ENCODE peak calls at places on chromosomes 4 and X, in six cellular contexts. M, D, R, X, L and U are unnamed samples.

GRCh38 chr4:84503495-84504437 is 4.7 kb upstream of the NKX6-1 start:
- DNase-seq in D (no peak), L (peak), M (peak), X (no peak), R (no peak), U (no peak)

GRCh38 chr4:25424539-25425228 is 47.6 kb downstream of the ANAPC4 start:
- DNase-seq in X (no peak), R (no peak), D (no peak), L (no peak), M (no peak), U (no peak)

GRCh38 chr4:36292551-36293188 is 11.3 kb downstream of the DTHD1 start:
- DNase-seq in D (no peak), X (no peak), R (no peak), M (no peak), L (no peak), U (no peak)

GRCh38 chr4:122831515-122832196 is 5.0 kb downstream of the FGF2 start:
- DNase-seq in M (no peak), X (no peak), D (no peak), L (no peak), R (no peak), U (no peak)

GRCh38 chrX:153564047-153564606 is 34.8 kb downstream of the CCNQ start:
- DNase-seq in D (no peak), M (no peak), X (no peak), L (peak), R (no peak), U (no peak)

GRCh38 chr4:31360786-31361185 is 640.6 kb downstream of the PCDH7 start:
- DNase-seq in M (no peak), L (peak), D (no peak), R (peak), X (no peak), U (no peak)

GRCh38 chr4:183831689-183832088 is 73.4 kb upstream of the STOX2 start:
- DNase-seq in L (no peak), D (no peak), M (no peak), R (no peak), X (no peak), U (no peak)

GRCh38 chr4:183289688-183290087 is 30.4 kb downstream of the CLDN22 start:
- DNase-seq in L (no peak), X (no peak), D (no peak), R (no peak), M (no peak), U (no peak)

GRCh38 chr4:5469151-5469775 is 239.1 kb downstream of the EVC2 start:
- DNase-seq in L (no peak), M (no peak), X (no peak), D (peak), R (no peak), U (no peak)

GRCh38 chr4:1505511-1506451 is 99.5 kb upstream of the NKX1-1 start:
- DNase-seq in D (peak), L (no peak), R (no peak), X (peak), M (no peak), U (peak)

GRCh38 chrX:45134775-45135174 is 65.9 kb downstream of the DIPK2B start:
- DNase-seq in L (no peak), M (no peak), X (no peak), R (no peak), D (no peak), U (no peak)

GRCh38 chr4:101262683-101263082 is 84.6 kb downstream of the PPP3CA start:
- DNase-seq in X (no peak), R (no peak), D (no peak), L (no peak), M (no peak), U (no peak)

GRCh38 chr4:151771664-151772063 is 10.9 kb upstream of the GATB start:
- DNase-seq in R (no peak), D (no peak), M (no peak), L (peak), X (no peak), U (no peak)

GRCh38 chr4:149751174-149751573 is 64.5 kb downstream of the IQCM start:
- DNase-seq in X (no peak), D (no peak), M (no peak), R (no peak), L (no peak), U (no peak)

GRCh38 chr4:76989391-76990061 is 40.0 kb downstream of the SEPTIN11 start:
- DNase-seq in M (no peak), X (no peak), R (no peak), L (no peak), D (no peak), U (no peak)

GRCh38 chr4:40848251-40848650 is 98.5 kb downstream of the NSUN7 start:
- DNase-seq in R (no peak), L (no peak), M (no peak), D (no peak), X (no peak), U (no peak)

GRCh38 chrX:14032383-14032782 is 2.7 kb upstream of the GEMIN8 start:
- DNase-seq in X (peak), M (peak), L (peak), R (no peak), D (no peak), U (no peak)
- TF ChIP-seq CTCF in X (peak), M (peak), L (peak), R (peak), D (peak), U (peak)

DNA sequence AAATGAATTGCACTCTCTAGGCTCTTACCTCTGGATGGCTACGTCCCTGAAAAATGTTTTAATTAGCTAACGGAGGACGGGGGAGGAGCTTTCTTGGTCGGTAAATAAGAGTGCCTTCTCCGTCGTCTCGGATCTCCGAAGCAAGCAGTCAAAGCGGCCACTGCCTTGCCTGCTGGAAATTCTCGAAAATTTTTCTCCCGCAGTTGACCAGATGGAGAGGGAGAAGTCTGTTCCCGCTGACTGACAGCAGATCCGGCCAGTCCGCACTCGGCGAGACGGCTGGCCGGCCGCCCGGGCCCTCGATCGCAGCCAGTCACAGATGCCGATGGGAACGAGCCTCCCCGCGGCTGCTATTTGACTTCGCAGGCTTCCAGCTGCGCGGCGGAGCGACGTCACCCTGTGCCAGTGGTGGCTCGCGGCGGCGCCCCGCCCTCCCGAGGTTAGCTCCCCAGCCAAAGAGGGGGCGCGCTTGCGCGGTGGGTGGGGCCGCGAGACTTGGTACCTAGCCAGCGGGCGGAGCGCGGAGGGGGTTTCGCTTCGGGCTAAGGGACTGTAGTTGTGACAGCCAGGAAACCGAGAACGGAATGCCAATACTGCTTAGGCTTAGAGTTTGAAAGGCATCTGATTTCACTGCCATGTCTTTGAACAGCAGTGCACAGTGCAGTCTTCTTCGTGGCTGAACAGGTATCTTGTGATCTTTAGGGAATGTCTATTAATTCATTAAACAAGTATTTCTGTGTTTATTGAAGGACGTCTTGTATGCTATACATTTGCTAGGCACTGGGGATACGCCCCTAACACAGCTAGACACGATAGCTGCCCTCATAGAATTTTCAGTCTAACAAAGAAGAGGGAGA is at the start of gene PPM1K:
- DNase-seq in X (peak), M (peak), R (peak), D (peak), L (peak), U (peak)
- TF ChIP-seq CTCF in X (no peak), M (no peak), R (peak), D (peak), L (no peak), U (peak)

GRCh38 chr4:111780965-111781364 is 364.3 kb upstream of the FAM241A start:
- DNase-seq in M (no peak), X (no peak), L (no peak), R (no peak), D (no peak), U (no peak)
- TF ChIP-seq CTCF in M (no peak), X (no peak), L (no peak), R (no peak), D (no peak), U (no peak)

GRCh38 chr4:154328030-154328429 is 163.6 kb downstream of the DCHS2 start:
- DNase-seq in L (no peak), D (no peak), M (no peak), X (no peak), R (no peak), U (no peak)

GRCh38 chr4:154329268-154329858 is 162.2 kb downstream of the DCHS2 start:
- DNase-seq in L (peak), M (peak), X (no peak), D (no peak), R (no peak), U (no peak)

GRCh38 chr4:154335588-154335987 is 156.0 kb downstream of the DCHS2 start:
- DNase-seq in L (no peak), M (no peak), D (no peak), X (no peak), R (no peak), U (no peak)

GRCh38 chr4:154329939-154330338 is 161.7 kb downstream of the DCHS2 start:
- DNase-seq in X (no peak), D (no peak), R (peak), M (no peak), L (peak), U (no peak)

GRCh38 chr4:154332681-154333421 is 158.7 kb downstream of the DCHS2 start:
- DNase-seq in L (peak), M (peak), R (no peak), D (no peak), X (no peak), U (no peak)
- TF ChIP-seq CTCF in L (no peak), M (peak), R (no peak), D (no peak), X (no peak), U (no peak)

DNA sequence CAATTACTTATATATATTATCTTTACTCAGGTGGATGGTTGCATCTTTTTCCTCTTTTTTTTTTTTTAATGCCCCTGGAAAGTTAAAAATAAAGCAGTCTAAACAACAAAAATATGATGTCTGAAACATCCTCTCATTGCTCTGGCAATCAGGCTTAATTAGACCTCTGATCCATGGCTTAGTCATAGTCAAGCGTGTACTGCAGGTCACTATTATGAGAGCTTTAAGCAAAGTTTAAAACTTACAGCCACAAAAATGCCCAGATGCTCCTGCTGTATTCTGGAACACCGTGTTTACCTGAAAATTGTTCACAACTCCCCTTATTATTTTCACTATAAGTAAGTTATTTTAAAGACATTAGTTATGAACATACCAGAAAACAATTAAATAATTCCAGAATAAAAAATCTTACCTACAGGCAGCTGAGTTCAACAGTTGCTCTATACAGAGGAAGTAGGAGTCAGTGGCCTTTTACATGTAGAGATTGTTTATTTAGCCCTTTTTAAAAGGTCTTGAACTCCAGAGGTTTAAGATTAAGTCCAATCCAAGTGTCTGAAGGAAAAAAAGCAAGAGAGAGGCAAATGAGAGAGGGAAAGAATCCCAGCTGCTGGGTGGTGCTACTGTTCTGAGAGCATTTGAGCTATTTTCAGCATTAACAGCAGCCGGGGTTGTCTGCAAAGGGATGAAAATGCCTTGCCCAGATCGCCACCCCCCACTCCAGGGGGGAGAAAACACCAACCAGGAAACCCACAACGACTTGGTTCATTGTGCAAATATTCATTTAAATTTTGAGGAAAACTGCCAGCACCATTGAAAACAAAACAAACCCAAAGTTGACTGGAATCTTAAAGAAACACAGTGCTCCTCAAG is 36.9 kb downstream of the SORBS2 start:
- DNase-seq in R (peak), L (peak), M (no peak), D (peak), X (peak), U (no peak)
- TF ChIP-seq CTCF in R (no peak), L (no peak), M (no peak), D (peak), X (no peak), U (no peak)

GRCh38 chrX:74291964-74292891 is 11.8 kb upstream of the ZCCHC13 start:
- DNase-seq in M (peak), R (peak), L (peak), X (peak), D (peak), U (peak)
- TF ChIP-seq CTCF in M (peak), R (peak), L (no peak), X (no peak), D (peak), U (no peak)

GRCh38 chr4:165698272-165698671 is 174.8 kb upstream of the TLL1 start:
- DNase-seq in L (no peak), D (no peak), R (no peak), M (no peak), X (no peak), U (no peak)

GRCh38 chr4:165700855-165701254 is 172.2 kb upstream of the TLL1 start:
- DNase-seq in L (no peak), X (no peak), R (no peak), D (no peak), M (no peak), U (no peak)
- TF ChIP-seq CTCF in L (peak), X (no peak), R (peak), D (no peak), M (no peak), U (peak)